ENCODE peak calls at places on chromosomes 13 and 19, in ten cellular contexts. One of them, this sample, is unnamed.

GRCh38 chr19:19531951-19532805 is 3.5 kb downstream of the YJEFN3 start:
- DNase-seq in NCI-H1092: peak
- DNase-seq in NCI-H1417: peak
- DNase-seq in astrocyte: no peak
- DNase-seq in activated T-helper 1 cell treated with anti-CD3 and anti-CD28 coated beads, Interleukin-2, amount 50 U/mL, for 16 hours: peak
- DNase-seq in stimulated activated CD4-positive, alpha-beta T cell treated with anti-CD3 and anti-CD28 coated beads, Interleukin-2, amount 100 ng/mL, for 24 hours: peak
- DNase-seq in breast epithelium: peak
- DNase-seq in RCC 7860: peak
- DNase-seq in AG09319: no peak
- DNase-seq in stimulated activated naive CD4-positive, alpha-beta T cell treated with Interleukin-2 at 50 U/mL for 16 hours: peak
- DNase-seq in this sample: no peak

GRCh38 chr19:2574478-2574931 is 98.6 kb downstream of the GADD45B start:
- DNase-seq in NCI-H1092: no peak
- DNase-seq in NCI-H1417: no peak
- DNase-seq in astrocyte: no peak
- DNase-seq in activated T-helper 1 cell treated with anti-CD3 and anti-CD28 coated beads, Interleukin-2, amount 50 U/mL, for 16 hours: no peak
- DNase-seq in stimulated activated CD4-positive, alpha-beta T cell treated with anti-CD3 and anti-CD28 coated beads, Interleukin-2, amount 100 ng/mL, for 24 hours: no peak
- DNase-seq in breast epithelium: no peak
- DNase-seq in RCC 7860: no peak
- DNase-seq in AG09319: no peak
- DNase-seq in stimulated activated naive CD4-positive, alpha-beta T cell treated with Interleukin-2 at 50 U/mL for 16 hours: no peak
- DNase-seq in this sample: no peak

GRCh38 chr19:46951236-46951986 is 68.2 kb upstream of the NPAS1 start:
- DNase-seq in NCI-H1092: no peak
- DNase-seq in NCI-H1417: peak
- DNase-seq in astrocyte: peak
- DNase-seq in activated T-helper 1 cell treated with anti-CD3 and anti-CD28 coated beads, Interleukin-2, amount 50 U/mL, for 16 hours: no peak
- DNase-seq in stimulated activated CD4-positive, alpha-beta T cell treated with anti-CD3 and anti-CD28 coated beads, Interleukin-2, amount 100 ng/mL, for 24 hours: peak
- DNase-seq in breast epithelium: no peak
- DNase-seq in RCC 7860: peak
- DNase-seq in AG09319: no peak
- DNase-seq in stimulated activated naive CD4-positive, alpha-beta T cell treated with Interleukin-2 at 50 U/mL for 16 hours: peak
- DNase-seq in this sample: no peak

GRCh38 chr19:18896421-18896841 is 473 bp upstream of the CERS1 start:
- DNase-seq in NCI-H1092: no peak
- DNase-seq in NCI-H1417: peak
- DNase-seq in astrocyte: no peak
- DNase-seq in activated T-helper 1 cell treated with anti-CD3 and anti-CD28 coated beads, Interleukin-2, amount 50 U/mL, for 16 hours: no peak
- DNase-seq in stimulated activated CD4-positive, alpha-beta T cell treated with anti-CD3 and anti-CD28 coated beads, Interleukin-2, amount 100 ng/mL, for 24 hours: no peak
- DNase-seq in breast epithelium: no peak
- DNase-seq in RCC 7860: no peak
- DNase-seq in AG09319: no peak
- DNase-seq in stimulated activated naive CD4-positive, alpha-beta T cell treated with Interleukin-2 at 50 U/mL for 16 hours: no peak
- DNase-seq in this sample: no peak

GRCh38 chr13:48334534-48335127 is 31.1 kb downstream of the RB1 start:
- DNase-seq in NCI-H1092: no peak
- DNase-seq in NCI-H1417: peak
- DNase-seq in astrocyte: peak
- DNase-seq in activated T-helper 1 cell treated with anti-CD3 and anti-CD28 coated beads, Interleukin-2, amount 50 U/mL, for 16 hours: no peak
- DNase-seq in stimulated activated CD4-positive, alpha-beta T cell treated with anti-CD3 and anti-CD28 coated beads, Interleukin-2, amount 100 ng/mL, for 24 hours: no peak
- DNase-seq in breast epithelium: no peak
- DNase-seq in RCC 7860: no peak
- DNase-seq in AG09319: peak
- DNase-seq in stimulated activated naive CD4-positive, alpha-beta T cell treated with Interleukin-2 at 50 U/mL for 16 hours: no peak
- DNase-seq in this sample: peak

GRCh38 chr19:52991484-52991883 is 22.2 kb upstream of the ERVV-1 start:
- DNase-seq in NCI-H1092: no peak
- DNase-seq in NCI-H1417: no peak
- DNase-seq in astrocyte: peak
- DNase-seq in activated T-helper 1 cell treated with anti-CD3 and anti-CD28 coated beads, Interleukin-2, amount 50 U/mL, for 16 hours: no peak
- DNase-seq in stimulated activated CD4-positive, alpha-beta T cell treated with anti-CD3 and anti-CD28 coated beads, Interleukin-2, amount 100 ng/mL, for 24 hours: no peak
- DNase-seq in breast epithelium: no peak
- DNase-seq in RCC 7860: peak
- DNase-seq in AG09319: peak
- DNase-seq in stimulated activated naive CD4-positive, alpha-beta T cell treated with Interleukin-2 at 50 U/mL for 16 hours: no peak
- DNase-seq in this sample: peak

GRCh38 chr13:75443356-75443958 is 38.5 kb downstream of the TBC1D4 start:
- DNase-seq in NCI-H1092: no peak
- DNase-seq in NCI-H1417: no peak
- DNase-seq in astrocyte: no peak
- DNase-seq in activated T-helper 1 cell treated with anti-CD3 and anti-CD28 coated beads, Interleukin-2, amount 50 U/mL, for 16 hours: no peak
- DNase-seq in stimulated activated CD4-positive, alpha-beta T cell treated with anti-CD3 and anti-CD28 coated beads, Interleukin-2, amount 100 ng/mL, for 24 hours: no peak
- DNase-seq in breast epithelium: no peak
- DNase-seq in RCC 7860: no peak
- DNase-seq in AG09319: no peak
- DNase-seq in stimulated activated naive CD4-positive, alpha-beta T cell treated with Interleukin-2 at 50 U/mL for 16 hours: no peak
- DNase-seq in this sample: no peak

GRCh38 chr13:23140492-23140891 is 40.3 kb upstream of the SGCG start:
- DNase-seq in NCI-H1092: no peak
- DNase-seq in NCI-H1417: no peak
- DNase-seq in astrocyte: no peak
- DNase-seq in activated T-helper 1 cell treated with anti-CD3 and anti-CD28 coated beads, Interleukin-2, amount 50 U/mL, for 16 hours: no peak
- DNase-seq in stimulated activated CD4-positive, alpha-beta T cell treated with anti-CD3 and anti-CD28 coated beads, Interleukin-2, amount 100 ng/mL, for 24 hours: no peak
- DNase-seq in breast epithelium: no peak
- DNase-seq in RCC 7860: peak
- DNase-seq in AG09319: no peak
- DNase-seq in stimulated activated naive CD4-positive, alpha-beta T cell treated with Interleukin-2 at 50 U/mL for 16 hours: no peak
- DNase-seq in this sample: peak

GRCh38 chr19:3358392-3358918 is 7.9 kb upstream of the NFIC start:
- DNase-seq in NCI-H1092: no peak
- DNase-seq in NCI-H1417: no peak
- DNase-seq in astrocyte: no peak
- DNase-seq in activated T-helper 1 cell treated with anti-CD3 and anti-CD28 coated beads, Interleukin-2, amount 50 U/mL, for 16 hours: no peak
- DNase-seq in stimulated activated CD4-positive, alpha-beta T cell treated with anti-CD3 and anti-CD28 coated beads, Interleukin-2, amount 100 ng/mL, for 24 hours: no peak
- DNase-seq in breast epithelium: no peak
- DNase-seq in RCC 7860: no peak
- DNase-seq in AG09319: no peak
- DNase-seq in stimulated activated naive CD4-positive, alpha-beta T cell treated with Interleukin-2 at 50 U/mL for 16 hours: peak
- DNase-seq in this sample: no peak

GRCh38 chr13:92769064-92769463 is 457.5 kb upstream of the GPC6 start:
- DNase-seq in NCI-H1092: no peak
- DNase-seq in NCI-H1417: peak
- DNase-seq in astrocyte: no peak
- DNase-seq in activated T-helper 1 cell treated with anti-CD3 and anti-CD28 coated beads, Interleukin-2, amount 50 U/mL, for 16 hours: no peak
- DNase-seq in stimulated activated CD4-positive, alpha-beta T cell treated with anti-CD3 and anti-CD28 coated beads, Interleukin-2, amount 100 ng/mL, for 24 hours: no peak
- DNase-seq in breast epithelium: no peak
- DNase-seq in RCC 7860: no peak
- DNase-seq in AG09319: no peak
- DNase-seq in stimulated activated naive CD4-positive, alpha-beta T cell treated with Interleukin-2 at 50 U/mL for 16 hours: no peak
- DNase-seq in this sample: peak

GRCh38 chr13:60933638-60934037 is 482.0 kb downstream of the PCDH20 start:
- DNase-seq in NCI-H1092: no peak
- DNase-seq in NCI-H1417: no peak
- DNase-seq in astrocyte: peak
- DNase-seq in activated T-helper 1 cell treated with anti-CD3 and anti-CD28 coated beads, Interleukin-2, amount 50 U/mL, for 16 hours: no peak
- DNase-seq in stimulated activated CD4-positive, alpha-beta T cell treated with anti-CD3 and anti-CD28 coated beads, Interleukin-2, amount 100 ng/mL, for 24 hours: no peak
- DNase-seq in breast epithelium: no peak
- DNase-seq in RCC 7860: no peak
- DNase-seq in AG09319: no peak
- DNase-seq in stimulated activated naive CD4-positive, alpha-beta T cell treated with Interleukin-2 at 50 U/mL for 16 hours: no peak
- DNase-seq in this sample: no peak

GRCh38 chr13:52127783-52128702 is 830 bp downstream of the NEK5 start:
- DNase-seq in NCI-H1092: peak
- DNase-seq in NCI-H1417: peak
- DNase-seq in astrocyte: peak
- DNase-seq in activated T-helper 1 cell treated with anti-CD3 and anti-CD28 coated beads, Interleukin-2, amount 50 U/mL, for 16 hours: peak
- DNase-seq in stimulated activated CD4-positive, alpha-beta T cell treated with anti-CD3 and anti-CD28 coated beads, Interleukin-2, amount 100 ng/mL, for 24 hours: peak
- DNase-seq in breast epithelium: peak
- DNase-seq in RCC 7860: peak
- DNase-seq in AG09319: no peak
- DNase-seq in stimulated activated naive CD4-positive, alpha-beta T cell treated with Interleukin-2 at 50 U/mL for 16 hours: peak
- DNase-seq in this sample: peak

GRCh38 chr19:30371960-30372824 is at the start of gene ZNF536:
- DNase-seq in NCI-H1092: no peak
- DNase-seq in NCI-H1417: no peak
- DNase-seq in astrocyte: no peak
- DNase-seq in activated T-helper 1 cell treated with anti-CD3 and anti-CD28 coated beads, Interleukin-2, amount 50 U/mL, for 16 hours: no peak
- DNase-seq in stimulated activated CD4-positive, alpha-beta T cell treated with anti-CD3 and anti-CD28 coated beads, Interleukin-2, amount 100 ng/mL, for 24 hours: no peak
- DNase-seq in breast epithelium: no peak
- DNase-seq in RCC 7860: no peak
- DNase-seq in AG09319: no peak
- DNase-seq in stimulated activated naive CD4-positive, alpha-beta T cell treated with Interleukin-2 at 50 U/mL for 16 hours: no peak
- DNase-seq in this sample: no peak

GRCh38 chr13:52455677-52456041 is 381 bp downstream of the CKAP2 start:
- DNase-seq in NCI-H1092: peak
- DNase-seq in NCI-H1417: peak
- DNase-seq in astrocyte: no peak
- DNase-seq in activated T-helper 1 cell treated with anti-CD3 and anti-CD28 coated beads, Interleukin-2, amount 50 U/mL, for 16 hours: peak
- DNase-seq in stimulated activated CD4-positive, alpha-beta T cell treated with anti-CD3 and anti-CD28 coated beads, Interleukin-2, amount 100 ng/mL, for 24 hours: peak
- DNase-seq in breast epithelium: no peak
- DNase-seq in RCC 7860: peak
- DNase-seq in AG09319: peak
- DNase-seq in stimulated activated naive CD4-positive, alpha-beta T cell treated with Interleukin-2 at 50 U/mL for 16 hours: peak
- DNase-seq in this sample: peak

GRCh38 chr19:58277748-58278147 is 1.0 kb upstream of the ZNF8 start:
- DNase-seq in NCI-H1092: no peak
- DNase-seq in NCI-H1417: no peak
- DNase-seq in astrocyte: no peak
- DNase-seq in activated T-helper 1 cell treated with anti-CD3 and anti-CD28 coated beads, Interleukin-2, amount 50 U/mL, for 16 hours: no peak
- DNase-seq in stimulated activated CD4-positive, alpha-beta T cell treated with anti-CD3 and anti-CD28 coated beads, Interleukin-2, amount 100 ng/mL, for 24 hours: no peak
- DNase-seq in breast epithelium: no peak
- DNase-seq in RCC 7860: no peak
- DNase-seq in AG09319: no peak
- DNase-seq in stimulated activated naive CD4-positive, alpha-beta T cell treated with Interleukin-2 at 50 U/mL for 16 hours: no peak
- DNase-seq in this sample: no peak

GRCh38 chr19:44745386-44745831 is 3.1 kb upstream of the BCL3 start:
- DNase-seq in NCI-H1092: no peak
- DNase-seq in NCI-H1417: no peak
- DNase-seq in astrocyte: peak
- DNase-seq in activated T-helper 1 cell treated with anti-CD3 and anti-CD28 coated beads, Interleukin-2, amount 50 U/mL, for 16 hours: no peak
- DNase-seq in stimulated activated CD4-positive, alpha-beta T cell treated with anti-CD3 and anti-CD28 coated beads, Interleukin-2, amount 100 ng/mL, for 24 hours: no peak
- DNase-seq in breast epithelium: peak
- DNase-seq in RCC 7860: peak
- DNase-seq in AG09319: peak
- DNase-seq in stimulated activated naive CD4-positive, alpha-beta T cell treated with Interleukin-2 at 50 U/mL for 16 hours: no peak
- DNase-seq in this sample: peak

GRCh38 chr13:20436505-20436904 is 89.2 kb downstream of the CRYL1 start:
- DNase-seq in NCI-H1092: no peak
- DNase-seq in NCI-H1417: no peak
- DNase-seq in astrocyte: no peak
- DNase-seq in activated T-helper 1 cell treated with anti-CD3 and anti-CD28 coated beads, Interleukin-2, amount 50 U/mL, for 16 hours: no peak
- DNase-seq in stimulated activated CD4-positive, alpha-beta T cell treated with anti-CD3 and anti-CD28 coated beads, Interleukin-2, amount 100 ng/mL, for 24 hours: no peak
- DNase-seq in breast epithelium: no peak
- DNase-seq in RCC 7860: no peak
- DNase-seq in AG09319: no peak
- DNase-seq in stimulated activated naive CD4-positive, alpha-beta T cell treated with Interleukin-2 at 50 U/mL for 16 hours: no peak
- DNase-seq in this sample: no peak

GRCh38 chr13:74243637-74244526 is 109.7 kb upstream of the KLF12 start:
- DNase-seq in NCI-H1092: no peak
- DNase-seq in NCI-H1417: no peak
- DNase-seq in astrocyte: peak
- DNase-seq in activated T-helper 1 cell treated with anti-CD3 and anti-CD28 coated beads, Interleukin-2, amount 50 U/mL, for 16 hours: no peak
- DNase-seq in stimulated activated CD4-positive, alpha-beta T cell treated with anti-CD3 and anti-CD28 coated beads, Interleukin-2, amount 100 ng/mL, for 24 hours: no peak
- DNase-seq in breast epithelium: no peak
- DNase-seq in RCC 7860: no peak
- DNase-seq in AG09319: no peak
- DNase-seq in stimulated activated naive CD4-positive, alpha-beta T cell treated with Interleukin-2 at 50 U/mL for 16 hours: no peak
- DNase-seq in this sample: peak

GRCh38 chr13:33855371-33855895 is 37.5 kb downstream of the RFC3 start:
- DNase-seq in NCI-H1092: no peak
- DNase-seq in NCI-H1417: no peak
- DNase-seq in astrocyte: no peak
- DNase-seq in activated T-helper 1 cell treated with anti-CD3 and anti-CD28 coated beads, Interleukin-2, amount 50 U/mL, for 16 hours: no peak
- DNase-seq in stimulated activated CD4-positive, alpha-beta T cell treated with anti-CD3 and anti-CD28 coated beads, Interleukin-2, amount 100 ng/mL, for 24 hours: no peak
- DNase-seq in breast epithelium: no peak
- DNase-seq in RCC 7860: no peak
- DNase-seq in AG09319: no peak
- DNase-seq in stimulated activated naive CD4-positive, alpha-beta T cell treated with Interleukin-2 at 50 U/mL for 16 hours: no peak
- DNase-seq in this sample: no peak

GRCh38 chr19:13932911-13933393 is 5.3 kb downstream of the PODNL1 start:
- DNase-seq in NCI-H1092: no peak
- DNase-seq in NCI-H1417: no peak
- DNase-seq in astrocyte: no peak
- DNase-seq in activated T-helper 1 cell treated with anti-CD3 and anti-CD28 coated beads, Interleukin-2, amount 50 U/mL, for 16 hours: no peak
- DNase-seq in stimulated activated CD4-positive, alpha-beta T cell treated with anti-CD3 and anti-CD28 coated beads, Interleukin-2, amount 100 ng/mL, for 24 hours: no peak
- DNase-seq in breast epithelium: no peak
- DNase-seq in RCC 7860: no peak
- DNase-seq in AG09319: no peak
- DNase-seq in stimulated activated naive CD4-positive, alpha-beta T cell treated with Interleukin-2 at 50 U/mL for 16 hours: no peak
- DNase-seq in this sample: no peak

GRCh38 chr19:34731019-34731829 is 2.8 kb upstream of the ZNF181 start:
- DNase-seq in NCI-H1092: no peak
- DNase-seq in NCI-H1417: no peak
- DNase-seq in astrocyte: no peak
- DNase-seq in activated T-helper 1 cell treated with anti-CD3 and anti-CD28 coated beads, Interleukin-2, amount 50 U/mL, for 16 hours: no peak
- DNase-seq in stimulated activated CD4-positive, alpha-beta T cell treated with anti-CD3 and anti-CD28 coated beads, Interleukin-2, amount 100 ng/mL, for 24 hours: no peak
- DNase-seq in breast epithelium: no peak
- DNase-seq in RCC 7860: no peak
- DNase-seq in AG09319: no peak
- DNase-seq in stimulated activated naive CD4-positive, alpha-beta T cell treated with Interleukin-2 at 50 U/mL for 16 hours: no peak
- DNase-seq in this sample: no peak